ENCODE peak calls at places on chromosomes 3 and 15, in six cellular contexts. One of them, this sample, is unnamed.

GRCh38 chr3:14852721-14853120 is 34.0 kb downstream of the FGD5 start:
- DNase-seq in lower leg skin: no peak
- DNase-seq in HepG2: no peak
- DNase-seq in body of pancreas: no peak
- DNase-seq in uterus: no peak
- DNase-seq in Peyer's patch: no peak
- DNase-seq in this sample: no peak

GRCh38 chr3:111278961-111279360 is 207.3 kb downstream of the NECTIN3 start:
- DNase-seq in HepG2: no peak
- DNase-seq in uterus: no peak
- DNase-seq in lower leg skin: no peak
- DNase-seq in body of pancreas: no peak
- DNase-seq in Peyer's patch: no peak
- DNase-seq in this sample: no peak

GRCh38 chr15:84598993-84599392 is 1.8 kb upstream of the ZSCAN2 start:
- DNase-seq in lower leg skin: no peak
- DNase-seq in HepG2: peak
- DNase-seq in uterus: peak
- DNase-seq in body of pancreas: peak
- DNase-seq in Peyer's patch: peak
- DNase-seq in this sample: no peak

GRCh38 chr3:180619723-180620122 is 17.8 kb downstream of the TTC14 start:
- DNase-seq in Peyer's patch: no peak
- DNase-seq in uterus: no peak
- DNase-seq in lower leg skin: no peak
- DNase-seq in body of pancreas: no peak
- DNase-seq in HepG2: no peak
- DNase-seq in this sample: no peak

GRCh38 chr3:177341766-177342165 is 144.5 kb upstream of the TBL1XR1 start:
- DNase-seq in body of pancreas: no peak
- DNase-seq in uterus: no peak
- DNase-seq in lower leg skin: no peak
- DNase-seq in Peyer's patch: no peak
- DNase-seq in HepG2: no peak
- DNase-seq in this sample: no peak

GRCh38 chr3:51799879-51800757 is 21.1 kb upstream of the IQCF6 start:
- DNase-seq in body of pancreas: no peak
- DNase-seq in HepG2: peak
- DNase-seq in lower leg skin: no peak
- DNase-seq in uterus: peak
- DNase-seq in Peyer's patch: no peak
- DNase-seq in this sample: no peak

GRCh38 chr3:175258763-175259162 is 399.6 kb downstream of the NAALADL2 start:
- DNase-seq in body of pancreas: no peak
- DNase-seq in uterus: no peak
- DNase-seq in HepG2: no peak
- DNase-seq in Peyer's patch: no peak
- DNase-seq in lower leg skin: no peak
- DNase-seq in this sample: no peak

GRCh38 chr15:62945063-62945462 is 97.5 kb upstream of the TPM1 start:
- DNase-seq in HepG2: no peak
- DNase-seq in uterus: no peak
- DNase-seq in lower leg skin: no peak
- DNase-seq in Peyer's patch: no peak
- DNase-seq in body of pancreas: no peak
- DNase-seq in this sample: no peak

GRCh38 chr15:68623301-68623892 is 44.6 kb downstream of the CORO2B start:
- DNase-seq in body of pancreas: no peak
- DNase-seq in Peyer's patch: no peak
- DNase-seq in uterus: no peak
- DNase-seq in lower leg skin: no peak
- DNase-seq in HepG2: no peak
- DNase-seq in this sample: no peak

GRCh38 chr15:63551400-63551799 is 45.8 kb upstream of the FBXL22 start:
- DNase-seq in uterus: no peak
- DNase-seq in Peyer's patch: no peak
- DNase-seq in body of pancreas: peak
- DNase-seq in HepG2: no peak
- DNase-seq in lower leg skin: no peak
- DNase-seq in this sample: no peak

GRCh38 chr3:128068156-128068620 is 16.0 kb downstream of the SEC61A1 start:
- DNase-seq in uterus: no peak
- DNase-seq in HepG2: peak
- DNase-seq in lower leg skin: no peak
- DNase-seq in Peyer's patch: no peak
- DNase-seq in body of pancreas: no peak
- DNase-seq in this sample: no peak

GRCh38 chr15:70487380-70487725 is 276.0 kb downstream of the UACA start:
- DNase-seq in Peyer's patch: no peak
- DNase-seq in body of pancreas: no peak
- DNase-seq in uterus: no peak
- DNase-seq in HepG2: no peak
- DNase-seq in lower leg skin: no peak
- DNase-seq in this sample: no peak

GRCh38 chr15:100596792-100597191 is 5.2 kb downstream of the LINS1 start:
- DNase-seq in HepG2: no peak
- DNase-seq in body of pancreas: peak
- DNase-seq in lower leg skin: peak
- DNase-seq in Peyer's patch: peak
- DNase-seq in uterus: no peak
- DNase-seq in this sample: no peak

GRCh38 chr3:70064194-70064787 is 64.8 kb downstream of the SAMMSON start:
- DNase-seq in lower leg skin: peak
- DNase-seq in body of pancreas: peak
- DNase-seq in uterus: peak
- DNase-seq in HepG2: peak
- DNase-seq in Peyer's patch: no peak
- DNase-seq in this sample: no peak

GRCh38 chr15:59259137-59259943 is 52.7 kb downstream of the LDHAL6B start:
- DNase-seq in body of pancreas: no peak
- DNase-seq in lower leg skin: no peak
- DNase-seq in Peyer's patch: no peak
- DNase-seq in HepG2: no peak
- DNase-seq in uterus: no peak
- DNase-seq in this sample: no peak

GRCh38 chr15:63233667-63234419 is 43.6 kb upstream of the APH1B start:
- DNase-seq in Peyer's patch: no peak
- DNase-seq in uterus: no peak
- DNase-seq in HepG2: peak
- DNase-seq in body of pancreas: no peak
- DNase-seq in lower leg skin: no peak
- DNase-seq in this sample: no peak

GRCh38 chr15:64895285-64896065 is 16.2 kb upstream of the ANKDD1A start:
- DNase-seq in Peyer's patch: peak
- DNase-seq in uterus: no peak
- DNase-seq in body of pancreas: no peak
- DNase-seq in HepG2: no peak
- DNase-seq in lower leg skin: no peak
- DNase-seq in this sample: no peak

GRCh38 chr3:126342211-126342610 is 15.0 kb downstream of the KLF15 start:
- DNase-seq in HepG2: no peak
- DNase-seq in body of pancreas: no peak
- DNase-seq in lower leg skin: no peak
- DNase-seq in uterus: no peak
- DNase-seq in Peyer's patch: no peak
- DNase-seq in this sample: no peak

GRCh38 chr3:32780735-32781210 is 37.0 kb upstream of the TRIM71 start:
- DNase-seq in body of pancreas: peak
- DNase-seq in HepG2: peak
- DNase-seq in uterus: no peak
- DNase-seq in Peyer's patch: peak
- DNase-seq in lower leg skin: no peak
- DNase-seq in this sample: peak

GRCh38 chr3:126098391-126098858 is 14.5 kb upstream of the SLC41A3 start:
- DNase-seq in lower leg skin: no peak
- DNase-seq in body of pancreas: no peak
- DNase-seq in uterus: no peak
- DNase-seq in Peyer's patch: no peak
- DNase-seq in HepG2: no peak
- DNase-seq in this sample: no peak

GRCh38 chr15:58296276-58296675 is 135.5 kb upstream of the LIPC start:
- DNase-seq in body of pancreas: no peak
- DNase-seq in uterus: no peak
- DNase-seq in HepG2: no peak
- DNase-seq in lower leg skin: no peak
- DNase-seq in Peyer's patch: no peak
- DNase-seq in this sample: no peak

GRCh38 chr3:156551746-156552145 is 3.2 kb downstream of the SSR3 start:
- DNase-seq in uterus: no peak
- DNase-seq in HepG2: no peak
- DNase-seq in Peyer's patch: no peak
- DNase-seq in lower leg skin: no peak
- DNase-seq in body of pancreas: no peak
- DNase-seq in this sample: no peak

DNA sequence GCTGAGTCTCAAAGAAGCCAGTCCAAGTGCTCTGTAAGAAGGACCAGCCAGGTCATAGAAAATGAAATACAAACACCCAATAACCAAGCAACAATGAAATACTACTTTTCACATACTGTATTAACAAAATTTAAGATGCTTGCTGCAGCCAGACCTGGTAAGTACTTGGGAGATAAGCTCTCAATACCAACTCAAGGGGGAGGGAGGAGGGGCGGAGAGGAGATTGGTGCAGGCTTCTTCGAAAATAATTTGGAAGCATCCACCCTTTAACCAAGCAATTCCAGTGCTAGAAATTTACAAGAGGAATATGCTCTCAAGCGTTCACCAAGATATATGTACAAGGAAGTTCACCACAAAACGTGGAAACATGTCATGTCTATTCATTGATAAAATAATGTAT is 7.6 kb upstream of the LRRC2 start:
- DNase-seq in body of pancreas: no peak
- DNase-seq in Peyer's patch: no peak
- DNase-seq in lower leg skin: no peak
- DNase-seq in uterus: no peak
- DNase-seq in HepG2: no peak
- DNase-seq in this sample: no peak
- TF ChIP-seq POLR2A in body of pancreas: no peak
- TF ChIP-seq POLR2A in Peyer's patch: no peak
- TF ChIP-seq POLR2A in lower leg skin: no peak
- TF ChIP-seq POLR2A in uterus: no peak
- TF ChIP-seq POLR2A in HepG2: no peak
- TF ChIP-seq POLR2A in this sample: no peak

GRCh38 chr3:197487911-197488391 is 67.8 kb downstream of the BDH1 start:
- DNase-seq in Peyer's patch: no peak
- DNase-seq in lower leg skin: no peak
- DNase-seq in uterus: no peak
- DNase-seq in HepG2: peak
- DNase-seq in body of pancreas: peak
- DNase-seq in this sample: no peak
- TF ChIP-seq CTCF in Peyer's patch: no peak
- TF ChIP-seq CTCF in lower leg skin: no peak
- TF ChIP-seq CTCF in uterus: no peak
- TF ChIP-seq CTCF in HepG2: no peak
- TF ChIP-seq CTCF in body of pancreas: no peak
- TF ChIP-seq CTCF in this sample: no peak

GRCh38 chr3:148756306-148756705 is 58.6 kb downstream of the AGTR1 start:
- DNase-seq in Peyer's patch: no peak
- DNase-seq in lower leg skin: no peak
- DNase-seq in body of pancreas: no peak
- DNase-seq in uterus: no peak
- DNase-seq in HepG2: no peak
- DNase-seq in this sample: no peak

GRCh38 chr3:148758303-148758884 is 60.7 kb downstream of the AGTR1 start:
- DNase-seq in lower leg skin: no peak
- DNase-seq in HepG2: no peak
- DNase-seq in Peyer's patch: no peak
- DNase-seq in body of pancreas: no peak
- DNase-seq in uterus: no peak
- DNase-seq in this sample: no peak

GRCh38 chr3:148759425-148759824 is 61.7 kb downstream of the AGTR1 start:
- DNase-seq in body of pancreas: no peak
- DNase-seq in HepG2: no peak
- DNase-seq in Peyer's patch: no peak
- DNase-seq in lower leg skin: no peak
- DNase-seq in uterus: no peak
- DNase-seq in this sample: no peak

GRCh38 chr3:148755570-148755969 is 57.9 kb downstream of the AGTR1 start:
- DNase-seq in lower leg skin: no peak
- DNase-seq in HepG2: no peak
- DNase-seq in body of pancreas: no peak
- DNase-seq in Peyer's patch: no peak
- DNase-seq in uterus: no peak
- DNase-seq in this sample: no peak

DNA sequence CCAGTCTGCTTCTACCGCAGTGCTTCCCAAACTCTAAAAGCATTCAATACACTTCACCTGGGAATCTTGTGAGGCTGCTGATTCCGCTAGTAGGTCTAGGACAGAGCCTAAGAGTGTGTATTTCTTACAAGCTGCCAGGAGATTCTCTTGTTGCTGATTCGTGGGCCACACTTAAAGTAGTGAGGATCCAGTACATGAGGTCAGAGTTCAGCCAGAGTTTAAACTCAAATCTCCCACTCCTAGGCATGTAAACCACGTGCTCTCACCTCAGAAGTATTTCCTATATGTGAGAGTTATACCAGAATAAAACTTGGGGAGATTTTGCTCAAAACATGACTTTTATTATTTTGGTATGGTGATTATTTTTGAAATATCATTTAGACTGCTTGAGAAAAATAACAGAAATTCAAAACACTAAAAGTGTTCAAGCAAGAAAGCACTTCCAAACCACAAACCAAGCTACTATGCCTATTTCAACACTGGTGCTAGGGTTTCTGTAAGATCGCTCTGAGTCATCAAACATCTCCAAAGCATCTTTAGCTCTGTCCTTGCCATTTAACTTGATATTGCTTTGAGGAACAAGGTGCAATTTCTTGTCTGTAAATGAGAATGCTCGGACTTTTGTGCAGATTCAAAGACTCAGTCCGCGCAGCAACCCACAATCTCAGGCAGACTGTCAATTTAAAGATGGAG is 59.7 kb downstream of the AGTR1 start:
- DNase-seq in Peyer's patch: no peak
- DNase-seq in uterus: no peak
- DNase-seq in lower leg skin: no peak
- DNase-seq in body of pancreas: no peak
- DNase-seq in HepG2: no peak
- DNase-seq in this sample: no peak
- H3K4me3 ChIP-seq in Peyer's patch: no peak
- H3K4me3 ChIP-seq in uterus: no peak
- H3K4me3 ChIP-seq in lower leg skin: no peak
- H3K4me3 ChIP-seq in body of pancreas: no peak
- H3K4me3 ChIP-seq in HepG2: no peak
- H3K4me3 ChIP-seq in this sample: no peak

DNA sequence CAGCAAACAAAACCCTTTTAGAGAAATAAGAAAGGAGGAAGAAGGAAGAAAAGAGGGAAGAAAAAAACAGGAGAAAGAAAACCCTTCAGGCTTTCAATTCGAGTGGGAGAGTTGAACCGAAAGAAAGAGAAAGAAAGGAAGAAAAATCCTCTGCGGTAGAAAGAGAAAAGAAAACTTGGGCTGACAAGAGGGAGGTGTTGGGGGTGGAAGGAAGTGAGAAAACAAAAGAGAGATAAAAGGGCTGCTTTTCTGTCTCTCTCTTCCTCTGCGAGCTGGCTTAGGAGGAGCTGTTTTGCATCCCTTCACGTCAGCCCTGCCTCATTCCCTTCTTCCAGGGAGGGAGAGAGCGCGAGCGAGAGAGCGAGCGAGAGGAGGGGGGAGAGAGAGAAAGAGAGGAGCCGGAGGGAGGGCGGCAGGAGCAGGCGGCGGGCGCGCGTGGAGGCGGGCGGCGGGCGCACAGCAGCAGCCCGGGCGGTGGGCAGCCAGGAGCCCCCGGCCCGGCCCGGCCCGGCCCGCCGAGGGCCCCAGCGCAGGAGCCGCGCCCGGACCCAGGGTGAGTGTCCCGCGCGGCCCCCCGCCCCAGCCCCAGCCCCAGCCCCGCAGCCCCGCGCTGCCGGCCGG is at the start of gene ZNF710:
- DNase-seq in body of pancreas: peak
- DNase-seq in HepG2: no peak
- DNase-seq in uterus: peak
- DNase-seq in lower leg skin: no peak
- DNase-seq in Peyer's patch: peak
- DNase-seq in this sample: peak
- TF ChIP-seq POLR2A in body of pancreas: peak
- TF ChIP-seq POLR2A in HepG2: no peak
- TF ChIP-seq POLR2A in uterus: no peak
- TF ChIP-seq POLR2A in lower leg skin: no peak
- TF ChIP-seq POLR2A in Peyer's patch: no peak
- TF ChIP-seq POLR2A in this sample: no peak

This sample was measured in ovary.